ENCODE peak calls at places on chromosomes 11 and 22, in nine cellular contexts. One of them, this sample, is unnamed. For H3K4me1 and H3K36me3, the result is how much of the 10 kb centered on the place peaks cover.

GRCh38 chr11:134119094-134119493 is 50.2 kb downstream of the JAM3 start:
- DNase-seq in stomach: no peak
- DNase-seq in CD8-positive, alpha-beta memory T cell: no peak
- DNase-seq in effector memory CD4-positive, alpha-beta T cell: no peak
- DNase-seq in heart left ventricle: no peak
- DNase-seq in HepG2: no peak
- DNase-seq in gastrocnemius medialis: no peak
- DNase-seq in GM23248: peak
- DNase-seq in endothelial cell of umbilical vein: peak
- DNase-seq in this sample: no peak

GRCh38 chr11:12267921-12268320 is 109.5 kb upstream of the PARVA start:
- DNase-seq in stomach: no peak
- DNase-seq in HepG2: no peak
- DNase-seq in CD8-positive, alpha-beta memory T cell: no peak
- DNase-seq in heart left ventricle: no peak
- DNase-seq in GM23248: no peak
- DNase-seq in effector memory CD4-positive, alpha-beta T cell: no peak
- DNase-seq in endothelial cell of umbilical vein: no peak
- DNase-seq in gastrocnemius medialis: no peak
- DNase-seq in this sample: no peak

GRCh38 chr11:28701760-28702449 is 593.7 kb downstream of the METTL15 start:
- DNase-seq in stomach: peak
- DNase-seq in GM23248: peak
- DNase-seq in CD8-positive, alpha-beta memory T cell: no peak
- DNase-seq in effector memory CD4-positive, alpha-beta T cell: no peak
- DNase-seq in endothelial cell of umbilical vein: peak
- DNase-seq in heart left ventricle: no peak
- DNase-seq in gastrocnemius medialis: no peak
- DNase-seq in HepG2: no peak
- DNase-seq in this sample: peak

GRCh38 chr11:19537803-19538453 is 174.7 kb upstream of the NAV2 start:
- DNase-seq in endothelial cell of umbilical vein: no peak
- DNase-seq in gastrocnemius medialis: no peak
- DNase-seq in HepG2: no peak
- DNase-seq in effector memory CD4-positive, alpha-beta T cell: no peak
- DNase-seq in heart left ventricle: no peak
- DNase-seq in CD8-positive, alpha-beta memory T cell: no peak
- DNase-seq in stomach: no peak
- DNase-seq in GM23248: no peak
- DNase-seq in this sample: no peak

GRCh38 chr22:27331526-27332281 is 469.9 kb downstream of the MN1 start:
- DNase-seq in heart left ventricle: peak
- DNase-seq in GM23248: peak
- DNase-seq in CD8-positive, alpha-beta memory T cell: no peak
- DNase-seq in endothelial cell of umbilical vein: peak
- DNase-seq in stomach: peak
- DNase-seq in gastrocnemius medialis: no peak
- DNase-seq in HepG2: peak
- DNase-seq in effector memory CD4-positive, alpha-beta T cell: no peak
- DNase-seq in this sample: no peak

GRCh38 chr11:47430524-47430923 is 4.3 kb upstream of the PSMC3 start:
- DNase-seq in heart left ventricle: no peak
- DNase-seq in gastrocnemius medialis: no peak
- DNase-seq in endothelial cell of umbilical vein: no peak
- DNase-seq in GM23248: no peak
- DNase-seq in CD8-positive, alpha-beta memory T cell: no peak
- DNase-seq in stomach: no peak
- DNase-seq in HepG2: no peak
- DNase-seq in effector memory CD4-positive, alpha-beta T cell: no peak
- DNase-seq in this sample: no peak

GRCh38 chr11:119339581-119340334 is 925 bp downstream of the C1QTNF5 start:
- DNase-seq in stomach: peak
- DNase-seq in CD8-positive, alpha-beta memory T cell: no peak
- DNase-seq in GM23248: peak
- DNase-seq in heart left ventricle: peak
- DNase-seq in gastrocnemius medialis: no peak
- DNase-seq in HepG2: peak
- DNase-seq in effector memory CD4-positive, alpha-beta T cell: no peak
- DNase-seq in endothelial cell of umbilical vein: peak
- DNase-seq in this sample: no peak

GRCh38 chr22:38180841-38181452 is 683 bp downstream of the PLA2G6 start:
- DNase-seq in heart left ventricle: peak
- DNase-seq in GM23248: peak
- DNase-seq in HepG2: no peak
- DNase-seq in endothelial cell of umbilical vein: peak
- DNase-seq in CD8-positive, alpha-beta memory T cell: peak
- DNase-seq in gastrocnemius medialis: peak
- DNase-seq in effector memory CD4-positive, alpha-beta T cell: peak
- DNase-seq in stomach: peak
- DNase-seq in this sample: no peak

GRCh38 chr11:113540416-113541330 is 65.5 kb upstream of the DRD2 start:
- DNase-seq in stomach: no peak
- DNase-seq in effector memory CD4-positive, alpha-beta T cell: no peak
- DNase-seq in endothelial cell of umbilical vein: no peak
- DNase-seq in CD8-positive, alpha-beta memory T cell: no peak
- DNase-seq in HepG2: no peak
- DNase-seq in GM23248: no peak
- DNase-seq in gastrocnemius medialis: no peak
- DNase-seq in heart left ventricle: no peak
- DNase-seq in this sample: no peak

GRCh38 chr11:2390871-2391662 is 9.5 kb upstream of the TSSC4 start:
- DNase-seq in CD8-positive, alpha-beta memory T cell: no peak
- DNase-seq in gastrocnemius medialis: peak
- DNase-seq in stomach: no peak
- DNase-seq in HepG2: no peak
- DNase-seq in effector memory CD4-positive, alpha-beta T cell: no peak
- DNase-seq in endothelial cell of umbilical vein: no peak
- DNase-seq in heart left ventricle: peak
- DNase-seq in GM23248: peak
- DNase-seq in this sample: peak

GRCh38 chr22:42820075-42820763 is 36.9 kb downstream of the ARFGAP3 start:
- DNase-seq in CD8-positive, alpha-beta memory T cell: no peak
- DNase-seq in endothelial cell of umbilical vein: peak
- DNase-seq in stomach: no peak
- DNase-seq in HepG2: no peak
- DNase-seq in gastrocnemius medialis: no peak
- DNase-seq in effector memory CD4-positive, alpha-beta T cell: no peak
- DNase-seq in heart left ventricle: no peak
- DNase-seq in GM23248: peak
- DNase-seq in this sample: peak

GRCh38 chr11:117511981-117512448 is 184.4 kb downstream of the CEP164 start:
- DNase-seq in effector memory CD4-positive, alpha-beta T cell: no peak
- DNase-seq in gastrocnemius medialis: no peak
- DNase-seq in HepG2: peak
- DNase-seq in stomach: no peak
- DNase-seq in GM23248: no peak
- DNase-seq in heart left ventricle: no peak
- DNase-seq in CD8-positive, alpha-beta memory T cell: no peak
- DNase-seq in endothelial cell of umbilical vein: no peak
- DNase-seq in this sample: no peak

GRCh38 chr22:48362736-48363404 is 1464.8 kb downstream of the BRD1 start:
- DNase-seq in stomach: peak
- DNase-seq in GM23248: no peak
- DNase-seq in CD8-positive, alpha-beta memory T cell: no peak
- DNase-seq in HepG2: no peak
- DNase-seq in heart left ventricle: no peak
- DNase-seq in endothelial cell of umbilical vein: no peak
- DNase-seq in gastrocnemius medialis: no peak
- DNase-seq in effector memory CD4-positive, alpha-beta T cell: no peak
- DNase-seq in this sample: no peak

GRCh38 chr22:20464096-20464614 is 26.5 kb upstream of the SCARF2 start:
- DNase-seq in HepG2: no peak
- DNase-seq in endothelial cell of umbilical vein: no peak
- DNase-seq in effector memory CD4-positive, alpha-beta T cell: peak
- DNase-seq in stomach: no peak
- DNase-seq in CD8-positive, alpha-beta memory T cell: peak
- DNase-seq in heart left ventricle: no peak
- DNase-seq in GM23248: no peak
- DNase-seq in gastrocnemius medialis: no peak
- DNase-seq in this sample: no peak

GRCh38 chr22:35230839-35231584 is 26.3 kb upstream of the HMGXB4 start:
- DNase-seq in endothelial cell of umbilical vein: no peak
- DNase-seq in heart left ventricle: no peak
- DNase-seq in CD8-positive, alpha-beta memory T cell: no peak
- DNase-seq in stomach: no peak
- DNase-seq in effector memory CD4-positive, alpha-beta T cell: no peak
- DNase-seq in gastrocnemius medialis: no peak
- DNase-seq in HepG2: peak
- DNase-seq in GM23248: no peak
- DNase-seq in this sample: no peak

GRCh38 chr11:122723576-122723975 is 68.1 kb downstream of the UBASH3B start:
- DNase-seq in heart left ventricle: no peak
- DNase-seq in endothelial cell of umbilical vein: no peak
- DNase-seq in effector memory CD4-positive, alpha-beta T cell: no peak
- DNase-seq in HepG2: no peak
- DNase-seq in stomach: no peak
- DNase-seq in CD8-positive, alpha-beta memory T cell: no peak
- DNase-seq in GM23248: peak
- DNase-seq in gastrocnemius medialis: no peak
- DNase-seq in this sample: peak

GRCh38 chr11:122723106-122723505 is 67.6 kb downstream of the UBASH3B start:
- DNase-seq in GM23248: no peak
- DNase-seq in heart left ventricle: no peak
- DNase-seq in stomach: no peak
- DNase-seq in endothelial cell of umbilical vein: no peak
- DNase-seq in CD8-positive, alpha-beta memory T cell: no peak
- DNase-seq in gastrocnemius medialis: no peak
- DNase-seq in HepG2: no peak
- DNase-seq in effector memory CD4-positive, alpha-beta T cell: no peak
- DNase-seq in this sample: no peak

GRCh38 chr11:122721201-122721963 is 65.9 kb downstream of the UBASH3B start:
- DNase-seq in gastrocnemius medialis: no peak
- DNase-seq in HepG2: no peak
- DNase-seq in stomach: no peak
- DNase-seq in effector memory CD4-positive, alpha-beta T cell: no peak
- DNase-seq in GM23248: peak
- DNase-seq in heart left ventricle: no peak
- DNase-seq in CD8-positive, alpha-beta memory T cell: no peak
- DNase-seq in endothelial cell of umbilical vein: no peak
- DNase-seq in this sample: no peak

GRCh38 chr11:122720482-122720881 is 65.0 kb downstream of the UBASH3B start:
- DNase-seq in effector memory CD4-positive, alpha-beta T cell: no peak
- DNase-seq in heart left ventricle: no peak
- DNase-seq in HepG2: no peak
- DNase-seq in CD8-positive, alpha-beta memory T cell: no peak
- DNase-seq in gastrocnemius medialis: no peak
- DNase-seq in stomach: no peak
- DNase-seq in GM23248: no peak
- DNase-seq in endothelial cell of umbilical vein: no peak
- DNase-seq in this sample: peak

DNA sequence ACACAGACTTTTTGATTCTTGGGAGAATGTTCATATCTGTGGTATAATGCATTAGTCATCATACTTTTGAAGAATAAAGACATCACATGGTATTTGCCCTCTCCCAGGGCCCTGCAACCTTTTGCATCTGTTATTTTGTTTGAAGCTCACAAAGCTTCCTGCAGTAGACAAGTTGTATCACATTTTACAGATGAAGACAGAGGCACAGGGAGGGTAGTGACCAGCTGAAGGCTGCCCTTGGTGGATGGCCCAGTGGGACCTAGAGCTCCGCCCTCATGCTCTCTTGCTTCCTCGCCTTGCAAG is 66.4 kb downstream of the UBASH3B start:
- DNase-seq in endothelial cell of umbilical vein: peak
- DNase-seq in effector memory CD4-positive, alpha-beta T cell: no peak
- DNase-seq in gastrocnemius medialis: no peak
- DNase-seq in HepG2: no peak
- DNase-seq in GM23248: peak
- DNase-seq in heart left ventricle: no peak
- DNase-seq in CD8-positive, alpha-beta memory T cell: no peak
- DNase-seq in stomach: no peak
- DNase-seq in this sample: peak
- H3K4me1 ChIP-seq in endothelial cell of umbilical vein: under half
- H3K4me1 ChIP-seq in effector memory CD4-positive, alpha-beta T cell: under half
- H3K4me1 ChIP-seq in gastrocnemius medialis: under half
- H3K4me1 ChIP-seq in HepG2: under half
- H3K4me1 ChIP-seq in GM23248: under half
- H3K4me1 ChIP-seq in heart left ventricle: under half
- H3K4me1 ChIP-seq in CD8-positive, alpha-beta memory T cell: half or more
- H3K4me1 ChIP-seq in stomach: under half
- H3K4me1 ChIP-seq in this sample: under half

GRCh38 chr22:45235851-45236342 is 4.8 kb downstream of the KIAA0930 start:
- DNase-seq in effector memory CD4-positive, alpha-beta T cell: no peak
- DNase-seq in gastrocnemius medialis: no peak
- DNase-seq in heart left ventricle: peak
- DNase-seq in stomach: no peak
- DNase-seq in CD8-positive, alpha-beta memory T cell: no peak
- DNase-seq in endothelial cell of umbilical vein: no peak
- DNase-seq in HepG2: no peak
- DNase-seq in GM23248: no peak
- DNase-seq in this sample: no peak
- H3K4me3 ChIP-seq in effector memory CD4-positive, alpha-beta T cell: no peak
- H3K4me3 ChIP-seq in gastrocnemius medialis: no peak
- H3K4me3 ChIP-seq in heart left ventricle: no peak
- H3K4me3 ChIP-seq in stomach: no peak
- H3K4me3 ChIP-seq in CD8-positive, alpha-beta memory T cell: no peak
- H3K4me3 ChIP-seq in endothelial cell of umbilical vein: no peak
- H3K4me3 ChIP-seq in HepG2: no peak
- H3K4me3 ChIP-seq in GM23248: no peak
- H3K4me3 ChIP-seq in this sample: no peak

GRCh38 chr11:62535802-62536201 is 10.8 kb downstream of the AHNAK start:
- DNase-seq in heart left ventricle: no peak
- DNase-seq in effector memory CD4-positive, alpha-beta T cell: no peak
- DNase-seq in stomach: no peak
- DNase-seq in GM23248: peak
- DNase-seq in endothelial cell of umbilical vein: no peak
- DNase-seq in CD8-positive, alpha-beta memory T cell: no peak
- DNase-seq in gastrocnemius medialis: no peak
- DNase-seq in HepG2: no peak
- DNase-seq in this sample: peak

GRCh38 chr11:62534779-62535545 is 11.6 kb downstream of the AHNAK start:
- DNase-seq in gastrocnemius medialis: no peak
- DNase-seq in HepG2: no peak
- DNase-seq in GM23248: no peak
- DNase-seq in endothelial cell of umbilical vein: no peak
- DNase-seq in effector memory CD4-positive, alpha-beta T cell: no peak
- DNase-seq in stomach: no peak
- DNase-seq in CD8-positive, alpha-beta memory T cell: no peak
- DNase-seq in heart left ventricle: no peak
- DNase-seq in this sample: no peak

GRCh38 chr11:62536301-62536957 is 10.2 kb downstream of the AHNAK start:
- DNase-seq in effector memory CD4-positive, alpha-beta T cell: no peak
- DNase-seq in endothelial cell of umbilical vein: no peak
- DNase-seq in stomach: no peak
- DNase-seq in gastrocnemius medialis: no peak
- DNase-seq in heart left ventricle: peak
- DNase-seq in GM23248: peak
- DNase-seq in CD8-positive, alpha-beta memory T cell: no peak
- DNase-seq in HepG2: no peak
- DNase-seq in this sample: no peak

GRCh38 chr11:62532096-62532495 is 14.5 kb downstream of the AHNAK start:
- DNase-seq in gastrocnemius medialis: no peak
- DNase-seq in effector memory CD4-positive, alpha-beta T cell: no peak
- DNase-seq in HepG2: no peak
- DNase-seq in CD8-positive, alpha-beta memory T cell: no peak
- DNase-seq in GM23248: no peak
- DNase-seq in heart left ventricle: no peak
- DNase-seq in stomach: no peak
- DNase-seq in endothelial cell of umbilical vein: no peak
- DNase-seq in this sample: no peak
- H3K36me3 ChIP-seq in gastrocnemius medialis: under half
- H3K36me3 ChIP-seq in effector memory CD4-positive, alpha-beta T cell: half or more
- H3K36me3 ChIP-seq in HepG2: half or more
- H3K36me3 ChIP-seq in CD8-positive, alpha-beta memory T cell: half or more
- H3K36me3 ChIP-seq in GM23248: half or more
- H3K36me3 ChIP-seq in heart left ventricle: half or more
- H3K36me3 ChIP-seq in stomach: half or more
- H3K36me3 ChIP-seq in endothelial cell of umbilical vein: under half
- H3K36me3 ChIP-seq in this sample: half or more

GRCh38 chr22:46040471-46041465 is 63.8 kb upstream of the WNT7B start:
- DNase-seq in stomach: peak
- DNase-seq in gastrocnemius medialis: no peak
- DNase-seq in HepG2: no peak
- DNase-seq in endothelial cell of umbilical vein: no peak
- DNase-seq in GM23248: no peak
- DNase-seq in effector memory CD4-positive, alpha-beta T cell: no peak
- DNase-seq in heart left ventricle: no peak
- DNase-seq in CD8-positive, alpha-beta memory T cell: no peak
- DNase-seq in this sample: no peak
- H3K4me1 ChIP-seq in stomach: under half
- H3K4me1 ChIP-seq in gastrocnemius medialis: half or more
- H3K4me1 ChIP-seq in HepG2: under half
- H3K4me1 ChIP-seq in endothelial cell of umbilical vein: under half
- H3K4me1 ChIP-seq in GM23248: under half
- H3K4me1 ChIP-seq in effector memory CD4-positive, alpha-beta T cell: under half
- H3K4me1 ChIP-seq in heart left ventricle: half or more
- H3K4me1 ChIP-seq in CD8-positive, alpha-beta memory T cell: under half
- H3K4me1 ChIP-seq in this sample: under half

This sample was measured in SJSA1.